ENCODE peak calls at places on chromosomes 13 and 19, in eight cellular contexts. Y, Q, V, T, N, D, A and S are unnamed samples.
A peak's percentile ranks its signal among the peaks of the same experiment; 100 is the strongest.

GRCh38 chr13:52848455-52849190 is at the start of gene PCDH8:
- DNase-seq in Y (peak; percentile 96), V (no peak), N (no peak), D (no peak), T (no peak), Q (no peak), A (no peak), S (peak; percentile 47)

GRCh38 chr19:51123381-51124186 is 1.1 kb upstream of the SIGLEC9 start:
- DNase-seq in Y (no peak), D (no peak), Q (peak; percentile 62), A (no peak), N (no peak), T (peak; percentile 45), V (no peak), S (peak; percentile 76)

GRCh38 chr13:97068964-97069815 is 74.9 kb upstream of the OXGR1 start:
- DNase-seq in Q (no peak), V (no peak), A (no peak), N (no peak), D (no peak), T (no peak), Y (no peak), S (no peak)

GRCh38 chr19:38719761-38720558 is 24.3 kb downstream of the CAPN12 start:
- DNase-seq in A (no peak), Y (no peak), D (no peak), N (no peak), Q (no peak), T (no peak), V (no peak), S (no peak)

GRCh38 chr19:53290758-53291549 is 23.4 kb upstream of the VN1R4 start:
- DNase-seq in Q (no peak), N (no peak), Y (no peak), D (no peak), T (no peak), V (no peak), A (no peak), S (no peak)

GRCh38 chr13:51305558-51305957 is 33.9 kb upstream of the SERPINE3 start:
- DNase-seq in A (no peak), N (no peak), Q (no peak), T (no peak), Y (no peak), D (no peak), V (no peak), S (no peak)

GRCh38 chr13:83153833-83154232 is 728.4 kb downstream of the SLITRK1 start:
- DNase-seq in Y (no peak), N (no peak), V (no peak), Q (no peak), T (no peak), D (no peak), A (no peak), S (no peak)

GRCh38 chr19:741506-742131 is 9.3 kb upstream of the MISP start:
- DNase-seq in N (no peak), D (no peak), T (no peak), V (no peak), A (peak; percentile 73), Y (peak; percentile 70), Q (peak; percentile 43), S (no peak)

GRCh38 chr19:33071887-33072286 is 7.2 kb upstream of the RHPN2 start:
- DNase-seq in A (no peak), Q (no peak), N (no peak), T (no peak), V (no peak), D (no peak), Y (no peak), S (no peak)

GRCh38 chr13:20429682-20430081 is 96.0 kb downstream of the CRYL1 start:
- DNase-seq in D (no peak), A (no peak), Q (peak; percentile 66), V (no peak), N (no peak), Y (no peak), T (no peak), S (no peak)

GRCh38 chr13:113849981-113850721 is 13.7 kb downstream of the GAS6 start:
- DNase-seq in V (no peak), D (no peak), A (no peak), T (no peak), Y (no peak), Q (no peak), N (no peak), S (no peak)

GRCh38 chr19:16899566-16900075 is 10.8 kb downstream of the F2RL3 start:
- DNase-seq in A (peak; percentile 65), N (no peak), Q (no peak), V (no peak), T (no peak), D (no peak), Y (peak; percentile 62), S (peak; percentile 73)

GRCh38 chr13:94243551-94243950 is 235.9 kb downstream of the DCT start:
- DNase-seq in N (no peak), T (no peak), Q (no peak), Y (no peak), D (no peak), V (no peak), A (no peak), S (no peak)

GRCh38 chr13:50951366-50951765 is 41.8 kb downstream of the RNASEH2B start:
- DNase-seq in N (peak; percentile 47), Y (no peak), Q (no peak), A (no peak), V (no peak), D (no peak), T (no peak), S (no peak)

GRCh38 chr13:54492995-54493394 is 1464.4 kb downstream of the OLFM4 start:
- DNase-seq in T (no peak), Y (no peak), A (no peak), D (no peak), Q (no peak), V (no peak), N (no peak), S (no peak)

GRCh38 chr13:110347088-110347487 is 40.0 kb downstream of the COL4A2 start:
- DNase-seq in D (no peak), V (no peak), Q (no peak), A (no peak), Y (no peak), N (no peak), T (no peak), S (no peak)

GRCh38 chr13:110345266-110345665 is 38.2 kb downstream of the COL4A2 start:
- DNase-seq in A (no peak), Y (no peak), T (no peak), Q (no peak), N (no peak), D (no peak), V (no peak), S (no peak)

GRCh38 chr13:110345701-110346100 is 38.6 kb downstream of the COL4A2 start:
- DNase-seq in Q (no peak), V (no peak), T (no peak), A (no peak), Y (no peak), N (no peak), D (no peak), S (no peak)

GRCh38 chr13:110347535-110348308 is 40.6 kb downstream of the COL4A2 start:
- DNase-seq in T (peak; percentile 82), V (peak; percentile 48), Q (no peak), N (peak; percentile 90), A (no peak), D (peak; percentile 66), Y (no peak), S (no peak)

GRCh38 chr13:110346661-110347067 is 39.6 kb downstream of the COL4A2 start:
- DNase-seq in T (no peak), D (no peak), N (no peak), A (no peak), Q (no peak), Y (no peak), V (no peak), S (no peak)
- H3K4me1 ChIP-seq in T (peaks cover 79% of the 10 kb centered on the region), D (no peaks in the 10 kb centered on the region), N (peaks cover 24% of the 10 kb centered on the region), A (no peaks in the 10 kb centered on the region), Q (no peaks in the 10 kb centered on the region), Y (peaks cover 11% of the 10 kb centered on the region), V (peaks cover 75% of the 10 kb centered on the region), S (peaks cover 37% of the 10 kb centered on the region)

GRCh38 chr19:19461671-19462622 is 53.4 kb downstream of the TSSK6 start:
- DNase-seq in Y (peak; percentile 85), N (no peak), Q (peak; percentile 68), D (no peak), T (peak; percentile 44), V (peak; percentile 68), A (peak; percentile 81), S (peak; percentile 76)

GRCh38 chr19:19461306-19461670 is 54.1 kb downstream of the TSSK6 start:
- DNase-seq in T (no peak), V (no peak), N (no peak), Y (no peak), A (no peak), Q (no peak), D (no peak), S (peak; percentile 1)

GRCh38 chr19:19464339-19465098 is 50.8 kb downstream of the TSSK6 start:
- DNase-seq in V (no peak), Y (peak; percentile 83), Q (no peak), A (no peak), D (no peak), T (no peak), N (peak; percentile 73), S (peak; percentile 32)

GRCh38 chr19:19465436-19466070 is 49.8 kb downstream of the TSSK6 start:
- DNase-seq in A (no peak), Q (no peak), D (no peak), V (no peak), Y (no peak), N (no peak), T (no peak), S (peak; percentile 36)

DNA sequence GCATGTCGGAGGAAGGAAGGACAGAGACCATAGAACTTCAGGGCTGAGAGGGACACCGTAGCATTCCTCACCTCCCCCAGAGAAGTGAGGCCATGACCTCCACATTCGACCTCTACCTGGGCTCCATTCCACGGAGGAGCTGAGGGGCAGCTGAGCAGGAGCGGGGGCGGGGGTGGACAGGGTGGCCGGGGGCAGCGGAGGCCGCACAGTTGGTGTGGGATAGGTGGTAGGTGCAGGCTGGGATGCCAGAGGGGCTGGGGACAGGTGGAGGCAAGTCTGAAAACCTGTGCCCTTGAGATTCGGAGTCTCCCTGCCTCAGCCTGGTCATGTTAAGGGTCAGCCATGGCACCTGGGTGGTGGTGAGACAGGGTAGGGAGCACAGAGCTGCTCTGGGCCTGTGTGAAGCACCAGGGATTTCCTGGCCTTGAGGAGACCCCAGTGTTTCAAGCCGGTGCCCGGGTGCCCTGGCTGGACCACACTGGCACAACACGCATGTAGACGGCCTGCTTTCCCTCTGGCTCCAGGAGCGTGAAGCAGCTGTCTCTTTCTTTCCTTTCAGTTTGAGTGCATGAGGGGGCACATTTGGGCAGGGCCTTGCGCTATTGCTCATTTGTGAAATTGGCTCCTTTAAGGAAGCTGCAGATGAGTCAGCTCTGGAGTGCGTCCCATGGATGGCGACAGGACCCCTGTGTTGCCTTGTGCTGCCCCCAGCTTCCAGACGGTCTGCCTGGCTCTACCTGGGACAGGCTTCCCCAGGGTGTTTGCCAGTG is 51.8 kb downstream of the TSSK6 start:
- DNase-seq in N (peak; percentile 86), Y (no peak), D (no peak), Q (no peak), T (peak; percentile 67), V (no peak), A (no peak), S (peak; percentile 48)
- H3K4me3 ChIP-seq in N (no peak overlapping the region), Y (no peak overlapping the region), D (peak overlapping the region; percentile 41), Q (no peak overlapping the region), T (no peak overlapping the region), V (peak overlapping the region; percentile 17), A (no peak overlapping the region), S (no peak overlapping the region)

GRCh38 chr13:98189841-98190505 is 12.9 kb upstream of the RNF113B start:
- DNase-seq in T (no peak), Q (peak; percentile 74), D (no peak), A (no peak), Y (no peak), N (no peak), V (peak; percentile 27), S (no peak)
- TF ChIP-seq CTCF in T (no peak), Q (peak; percentile 6), D (no peak), A (no peak), Y (no peak), N (no peak), V (no peak), S (no peak)

GRCh38 chr19:40413291-40413994 is at the start of gene PRX:
- DNase-seq in V (no peak), N (no peak), D (no peak), T (no peak), Q (no peak), A (peak; percentile 56), Y (peak; percentile 72), S (no peak)
- H3K4me1 ChIP-seq in V (peaks cover 50% of the 10 kb centered on the region), N (peaks cover 7% of the 10 kb centered on the region), D (no peaks in the 10 kb centered on the region), T (peaks cover 16% of the 10 kb centered on the region), Q (no peaks in the 10 kb centered on the region), A (peaks cover 28% of the 10 kb centered on the region), Y (peaks cover 24% of the 10 kb centered on the region), S (peaks cover 43% of the 10 kb centered on the region)